ENCODE peak calls at places on chromosome 17, in nine cellular contexts. I, O, B, N, G, F, P, V and T are unnamed samples.
A peak's percentile ranks its signal among the peaks of the same experiment; 100 is the strongest.

GRCh38 chr17:13597723-13598347 is 3.9 kb downstream of the HS3ST3A1 start:
- DNase-seq in I (peak; percentile 35), O (no peak), B (peak; percentile 59), N (peak; percentile 41), G (peak; percentile 12), F (no peak), P (peak; percentile 14), V (peak; percentile 37), T (no peak)

GRCh38 chr17:59558953-59559352 is 6.5 kb upstream of the DHX40 start:
- DNase-seq in I (no peak), O (no peak), B (no peak), N (no peak), G (no peak), F (no peak), P (no peak), V (no peak), T (no peak)

GRCh38 chr17:60354223-60354622 is 37.7 kb downstream of the USP32 start:
- DNase-seq in I (no peak), O (no peak), B (peak; percentile 27), N (no peak), G (no peak), F (no peak), P (no peak), V (no peak), T (no peak)

GRCh38 chr17:19583871-19584270 is 50.2 kb downstream of the SLC47A1 start:
- DNase-seq in I (no peak), O (no peak), B (no peak), N (no peak), G (no peak), F (no peak), P (no peak), V (peak; percentile 79), T (no peak)

GRCh38 chr17:45814622-45815606 is 29.8 kb upstream of the SPPL2C start:
- DNase-seq in I (peak; percentile 50), O (no peak), B (no peak), N (no peak), G (no peak), F (no peak), P (no peak), V (no peak), T (no peak)

GRCh38 chr17:47219621-47220475 is 10.7 kb downstream of the MYL4 start:
- DNase-seq in I (no peak), O (no peak), B (no peak), N (no peak), G (no peak), F (no peak), P (no peak), V (no peak), T (peak; percentile 56)

GRCh38 chr17:50273654-50274040 is 619 bp upstream of the TMEM92 start:
- DNase-seq in I (no peak), O (no peak), B (no peak), N (no peak), G (no peak), F (no peak), P (peak; percentile 10), V (no peak), T (no peak)

GRCh38 chr17:38867179-38867994 is 2.5 kb upstream of the LASP1 start:
- DNase-seq in I (no peak), O (peak; percentile 86), B (peak; percentile 87), N (peak; percentile 80), G (no peak), F (no peak), P (peak; percentile 57), V (peak; percentile 82), T (peak; percentile 85)

GRCh38 chr17:81436294-81436849 is 41.1 kb downstream of the BAHCC1 start:
- DNase-seq in I (peak; percentile 86), O (no peak), B (peak; percentile 56), N (peak; percentile 28), G (no peak), F (peak; percentile 39), P (no peak), V (no peak), T (no peak)

GRCh38 chr17:81438024-81438664 is 42.9 kb downstream of the BAHCC1 start:
- DNase-seq in I (no peak), O (no peak), B (no peak), N (no peak), G (no peak), F (no peak), P (no peak), V (no peak), T (no peak)

GRCh38 chr17:81438688-81439087 is 43.4 kb downstream of the BAHCC1 start:
- DNase-seq in I (no peak), O (no peak), B (no peak), N (no peak), G (no peak), F (no peak), P (no peak), V (no peak), T (no peak)

GRCh38 chr17:81435636-81436293 is 40.5 kb downstream of the BAHCC1 start:
- DNase-seq in I (no peak), O (no peak), B (no peak), N (no peak), G (no peak), F (no peak), P (no peak), V (no peak), T (no peak)

GRCh38 chr17:81437221-81437651 is 42.0 kb downstream of the BAHCC1 start:
- DNase-seq in I (no peak), O (no peak), B (no peak), N (no peak), G (no peak), F (no peak), P (no peak), V (no peak), T (no peak)
- H3K4me3 ChIP-seq in I (no peak overlapping the region), O (no peak overlapping the region), B (no peak overlapping the region), N (no peak overlapping the region), G (no peak overlapping the region), F (no peak overlapping the region), P (no peak overlapping the region), V (no peak overlapping the region), T (no peak overlapping the region)

DNA sequence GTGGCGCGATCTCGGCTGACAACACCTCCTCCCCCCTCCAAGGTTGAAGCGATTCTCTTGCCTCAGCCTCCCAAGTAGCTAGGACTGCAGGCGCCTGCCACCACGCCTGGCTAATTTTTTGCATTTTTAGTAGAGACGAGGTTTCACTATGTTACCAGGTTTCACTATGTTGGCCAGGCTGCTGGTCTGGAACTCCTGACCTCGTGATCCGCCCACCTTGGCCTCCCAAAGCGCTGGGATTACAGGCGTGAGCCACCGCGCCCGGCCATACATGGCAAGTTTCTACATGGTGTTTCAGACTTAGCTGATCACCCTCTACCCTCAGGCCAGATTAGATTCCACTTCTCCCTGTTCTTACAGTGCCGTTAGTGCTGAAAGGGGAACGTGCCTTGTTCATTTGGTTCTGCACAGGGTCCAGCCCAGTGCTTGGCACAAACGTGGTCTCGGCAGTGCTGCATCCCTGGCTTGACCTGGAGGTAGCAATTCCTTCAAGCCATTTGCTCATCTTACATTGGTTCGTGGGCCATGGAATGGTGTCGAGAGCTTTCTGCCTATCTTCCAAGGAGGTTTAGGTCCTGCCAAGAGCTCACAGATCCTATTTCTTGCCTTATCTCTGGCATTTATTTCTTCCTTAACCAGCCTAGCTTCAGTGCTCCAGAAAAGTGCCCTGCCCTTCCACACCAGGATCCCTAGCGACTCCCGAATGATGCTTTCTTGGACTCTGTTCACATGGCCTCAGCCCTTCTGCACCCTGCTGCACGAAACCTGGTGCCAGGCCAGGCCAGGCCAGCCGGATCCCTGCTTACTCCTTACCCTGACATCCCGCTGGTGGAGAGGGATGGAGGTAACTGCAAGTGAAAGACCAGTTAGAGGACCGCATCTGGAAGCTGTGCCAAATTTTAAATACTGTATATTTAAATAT is 14.8 kb upstream of the AURKB start:
- DNase-seq in I (no peak), O (no peak), B (no peak), N (no peak), G (no peak), F (no peak), P (no peak), V (peak; percentile 42), T (no peak)
- TF ChIP-seq POLR2A in I (no peak), O (no peak), B (no peak), N (no peak), G (no peak), F (no peak), P (no peak), V (no peak), T (no peak)

GRCh38 chr17:43588121-43588520 is 42.0 kb upstream of the ETV4 start:
- DNase-seq in I (peak; percentile 39), O (no peak), B (no peak), N (no peak), G (no peak), F (no peak), P (no peak), V (no peak), T (no peak)

GRCh38 chr17:43587647-43588046 is 41.5 kb upstream of the ETV4 start:
- DNase-seq in I (no peak), O (no peak), B (no peak), N (no peak), G (no peak), F (no peak), P (no peak), V (no peak), T (no peak)

GRCh38 chr17:43595466-43595865 is 49.3 kb upstream of the ETV4 start:
- DNase-seq in I (no peak), O (no peak), B (no peak), N (no peak), G (no peak), F (no peak), P (no peak), V (no peak), T (no peak)

GRCh38 chr17:43588664-43589435 is 42.7 kb upstream of the ETV4 start:
- DNase-seq in I (peak; percentile 32), O (no peak), B (no peak), N (no peak), G (no peak), F (no peak), P (no peak), V (peak; percentile 30), T (peak; percentile 84)

DNA sequence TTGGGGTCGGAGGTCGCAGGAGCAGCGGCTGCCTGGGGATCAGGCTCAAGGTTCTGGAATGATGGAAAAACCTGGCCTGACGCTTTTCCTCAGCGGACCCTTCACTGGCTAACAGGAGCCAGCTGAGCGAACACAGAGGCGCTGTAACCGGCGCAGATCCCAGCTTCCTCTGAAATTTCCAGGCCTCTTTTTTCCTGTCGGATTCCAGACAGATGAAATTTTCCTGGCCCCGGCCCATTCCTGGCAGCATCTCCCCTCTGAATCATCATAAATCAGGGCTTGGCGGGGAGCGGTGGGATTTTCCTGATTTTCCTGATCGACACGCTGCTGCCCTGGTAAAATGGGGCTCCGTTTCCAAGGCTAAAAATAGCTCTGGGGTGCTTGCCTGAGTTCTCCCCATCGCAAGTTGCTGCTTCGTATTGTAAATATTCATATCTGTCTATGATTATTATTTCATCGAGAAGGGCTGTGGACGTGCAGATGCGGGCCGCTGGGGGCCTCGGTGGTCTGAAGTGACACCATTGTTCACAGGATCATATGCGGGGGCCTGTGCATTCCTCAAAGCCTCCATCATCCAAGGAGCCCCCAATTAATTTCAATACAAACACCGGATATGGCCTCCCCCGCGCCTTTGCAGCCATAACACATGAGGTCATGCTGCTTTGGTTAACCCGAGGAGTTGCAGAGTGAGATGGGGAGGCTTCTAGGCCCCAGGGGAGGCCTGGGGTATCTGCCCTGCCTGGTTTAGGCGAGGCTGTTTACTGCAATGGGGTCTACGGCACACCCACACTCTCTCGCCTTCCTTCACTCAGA is 45.8 kb upstream of the ETV4 start:
- DNase-seq in I (peak; percentile 86), O (no peak), B (no peak), N (peak; percentile 43), G (no peak), F (peak; percentile 51), P (peak; percentile 39), V (peak; percentile 42), T (peak; percentile 96)
- TF ChIP-seq CTCF in I (no peak), O (no peak), B (no peak), N (no peak), G (no peak), F (no peak), P (no peak), V (no peak), T (no peak)

GRCh38 chr17:40541873-40542561 is 23.3 kb downstream of the CCR7 start:
- DNase-seq in I (peak; percentile 84), O (no peak), B (no peak), N (no peak), G (no peak), F (peak; percentile 69), P (no peak), V (no peak), T (no peak)
- H3K4me3 ChIP-seq in I (no peak overlapping the region), O (no peak overlapping the region), B (no peak overlapping the region), N (no peak overlapping the region), G (no peak overlapping the region), F (no peak overlapping the region), P (no peak overlapping the region), V (no peak overlapping the region), T (no peak overlapping the region)